ENCODE peak calls at places on chromosomes 7 and 10, in eight cellular contexts. K is hepatocyte, C is GM23338, A is PC-3, G is HCT116, Q is SK-N-SH, W is OCI-LY7, O is MM.1S. L is an unnamed sample.

GRCh38 chr10:48511855-48512191 is 93.0 kb downstream of the ARHGAP22 start:
- DNase-seq in G (no peak), K (no peak), O (no peak), Q (no peak), A (peak; percentile 12), W (peak; percentile 14), C (no peak), L (no peak)

GRCh38 chr7:31991406-31991805 is 78.8 kb downstream of the PDE1C start:
- DNase-seq in K (no peak), C (no peak), W (no peak), A (no peak), O (no peak), G (no peak), Q (no peak), L (no peak)

GRCh38 chr10:124742418-124743187 is 1.6 kb downstream of the FAM53B start:
- DNase-seq in C (peak; percentile 69), W (peak; percentile 79), A (peak; percentile 38), K (peak; percentile 47), G (no peak), Q (peak; percentile 63), O (peak; percentile 37), L (peak; percentile 80)

GRCh38 chr10:53379951-53380350 is 607.4 kb upstream of the MBL2 start:
- DNase-seq in W (no peak), K (peak; percentile 46), G (no peak), Q (no peak), A (peak; percentile 63), O (no peak), C (no peak), L (no peak)

GRCh38 chr7:16668049-16668858 is 22.3 kb downstream of the BZW2 start:
- DNase-seq in W (no peak), G (peak; percentile 91), Q (peak; percentile 54), O (no peak), K (peak; percentile 91), C (peak; percentile 40), A (peak; percentile 99), L (no peak)

GRCh38 chr10:127884501-127884900 is 8.2 kb downstream of the CLRN3 start:
- DNase-seq in W (no peak), A (no peak), K (no peak), O (no peak), G (no peak), C (no peak), Q (no peak), L (no peak)

GRCh38 chr7:2800923-2801682 is 43.0 kb downstream of the GNA12 start:
- DNase-seq in W (no peak), Q (no peak), C (no peak), K (no peak), A (peak; percentile 58), G (no peak), O (no peak), L (no peak)

GRCh38 chr7:134024729-134025128 is 102.4 kb upstream of the LRGUK start:
- DNase-seq in Q (peak; percentile 30), W (no peak), K (peak; percentile 15), O (no peak), G (no peak), A (no peak), C (no peak), L (no peak)

GRCh38 chr10:89301721-89302445 is at the start of gene IFIT2:
- DNase-seq in Q (no peak), K (peak; percentile 59), O (peak; percentile 66), G (no peak), C (peak; percentile 8), A (peak; percentile 71), W (peak; percentile 66), L (no peak)

GRCh38 chr7:47376991-47377590 is 204.8 kb downstream of the TNS3 start:
- DNase-seq in O (no peak), G (no peak), A (no peak), W (no peak), K (no peak), Q (no peak), C (no peak), L (no peak)

GRCh38 chr10:119449760-119450461 is 92.6 kb downstream of the RGS10 start:
- DNase-seq in C (no peak), Q (no peak), O (no peak), G (no peak), W (peak; percentile 45), K (no peak), A (peak; percentile 89), L (no peak)

GRCh38 chr10:31929986-31930675 is 1.5 kb upstream of the ARHGAP12 start:
- DNase-seq in O (peak; percentile 62), K (no peak), W (peak; percentile 64), C (no peak), A (no peak), Q (no peak), G (no peak), L (no peak)

GRCh38 chr7:105521027-105521730 is 892 bp downstream of the PUS7 start:
- DNase-seq in O (peak; percentile 59), K (peak; percentile 77), C (peak; percentile 53), A (peak; percentile 58), G (no peak), Q (peak; percentile 86), W (peak; percentile 51), L (peak; percentile 68)

GRCh38 chr7:5300366-5300765 is 17.6 kb downstream of the SLC29A4 start:
- DNase-seq in W (no peak), A (no peak), C (no peak), K (no peak), O (no peak), G (no peak), Q (no peak), L (no peak)

GRCh38 chr7:151412318-151412717 is 2.5 kb upstream of the WDR86 start:
- DNase-seq in A (no peak), C (no peak), O (no peak), G (no peak), K (no peak), W (no peak), Q (no peak), L (no peak)

GRCh38 chr7:151416921-151417320 is 7.1 kb upstream of the WDR86 start:
- DNase-seq in C (peak; percentile 2), G (no peak), A (no peak), W (no peak), Q (no peak), O (no peak), K (peak; percentile 33), L (no peak)

GRCh38 chr7:151413241-151413640 is 3.4 kb upstream of the WDR86 start:
- DNase-seq in C (peak; percentile 0), K (no peak), O (no peak), G (no peak), A (no peak), W (no peak), Q (no peak), L (no peak)

GRCh38 chr7:151416135-151416740 is 6.4 kb upstream of the WDR86 start:
- DNase-seq in G (no peak), W (no peak), Q (no peak), C (peak; percentile 68), A (no peak), K (no peak), O (no peak), L (no peak)

DNA sequence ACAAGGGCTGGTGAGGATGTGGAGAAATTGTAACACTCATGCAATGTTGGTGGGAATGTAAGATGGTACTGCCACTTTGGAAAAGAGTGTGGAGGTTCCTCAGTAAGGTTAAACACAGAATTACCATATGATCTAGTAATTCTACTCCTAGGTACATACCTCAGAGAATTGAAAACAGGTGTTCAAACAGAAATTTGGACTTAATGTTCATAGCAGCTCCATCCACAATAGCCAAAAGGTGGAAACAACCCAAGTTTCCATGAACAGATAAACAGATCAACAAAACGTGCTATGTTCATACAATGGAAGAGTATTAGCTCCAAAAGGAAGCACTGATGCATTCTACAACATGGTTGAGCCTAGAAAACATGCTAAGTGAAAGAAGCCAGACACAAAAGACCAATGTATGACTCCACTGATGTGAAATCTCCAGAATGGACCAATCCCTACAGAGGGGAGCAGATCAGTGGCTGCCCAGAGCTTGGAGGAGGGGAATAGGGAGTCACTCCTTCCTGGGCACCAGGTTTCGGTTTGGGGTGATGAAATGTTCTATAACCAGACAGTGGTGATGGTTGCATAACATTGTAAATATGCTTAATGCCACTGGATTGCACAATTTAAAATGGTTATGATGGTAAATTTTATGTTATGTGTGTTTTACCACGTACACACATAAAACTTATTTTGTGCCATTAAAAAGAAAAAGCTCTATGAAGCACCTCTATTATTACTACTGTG is 5.7 kb upstream of the WDR86 start:
- DNase-seq in W (no peak), Q (no peak), O (no peak), C (no peak), K (peak; percentile 38), A (no peak), G (no peak), L (no peak)
- TF ChIP-seq EZH2phosphoT487 in W (no peak), Q (no peak), O (no peak), C (no peak), K (no peak), A (no peak), G (no peak), L (no peak)

GRCh38 chr10:50417906-50418697 is 166.8 kb upstream of the ASAH2 start:
- DNase-seq in O (no peak), W (peak; percentile 69), K (peak; percentile 72), G (peak; percentile 86), A (peak; percentile 65), C (peak; percentile 84), Q (peak; percentile 76), L (peak; percentile 79)
- TF ChIP-seq CTCF in O (no peak), W (peak; percentile 25), K (no peak), G (no peak), A (no peak), C (no peak), Q (peak; percentile 13), L (peak; percentile 10)

DNA sequence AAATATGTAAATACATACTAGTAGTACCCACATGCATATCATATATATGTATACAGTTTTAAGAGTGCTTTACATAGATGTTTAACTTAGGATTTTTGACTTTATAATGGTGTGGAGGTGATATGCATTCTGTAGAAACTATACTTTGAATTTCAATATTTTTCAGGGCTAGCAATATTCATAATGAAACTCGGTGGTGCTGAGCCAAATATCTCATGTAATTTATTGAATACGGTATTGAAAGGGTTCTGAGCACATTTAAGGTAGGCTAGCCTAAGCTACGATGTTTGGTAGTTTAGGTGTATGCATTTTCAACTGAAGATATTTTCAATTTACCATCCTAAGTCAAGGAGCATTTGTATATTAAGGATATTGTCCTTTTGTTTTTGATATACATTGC is 36.0 kb downstream of the ZNRF2 start:
- DNase-seq in A (no peak), K (no peak), G (no peak), O (no peak), Q (no peak), C (no peak), W (no peak), L (no peak)
- H3K4me2 ChIP-seq in A (peak overlapping the region; percentile 27), K (no peak overlapping the region), G (no peak overlapping the region), O (peak overlapping the region; percentile 87), Q (no peak overlapping the region), C (peak overlapping the region; percentile 65), W (peak overlapping the region; percentile 99), L (peak overlapping the region; percentile 67)

DNA sequence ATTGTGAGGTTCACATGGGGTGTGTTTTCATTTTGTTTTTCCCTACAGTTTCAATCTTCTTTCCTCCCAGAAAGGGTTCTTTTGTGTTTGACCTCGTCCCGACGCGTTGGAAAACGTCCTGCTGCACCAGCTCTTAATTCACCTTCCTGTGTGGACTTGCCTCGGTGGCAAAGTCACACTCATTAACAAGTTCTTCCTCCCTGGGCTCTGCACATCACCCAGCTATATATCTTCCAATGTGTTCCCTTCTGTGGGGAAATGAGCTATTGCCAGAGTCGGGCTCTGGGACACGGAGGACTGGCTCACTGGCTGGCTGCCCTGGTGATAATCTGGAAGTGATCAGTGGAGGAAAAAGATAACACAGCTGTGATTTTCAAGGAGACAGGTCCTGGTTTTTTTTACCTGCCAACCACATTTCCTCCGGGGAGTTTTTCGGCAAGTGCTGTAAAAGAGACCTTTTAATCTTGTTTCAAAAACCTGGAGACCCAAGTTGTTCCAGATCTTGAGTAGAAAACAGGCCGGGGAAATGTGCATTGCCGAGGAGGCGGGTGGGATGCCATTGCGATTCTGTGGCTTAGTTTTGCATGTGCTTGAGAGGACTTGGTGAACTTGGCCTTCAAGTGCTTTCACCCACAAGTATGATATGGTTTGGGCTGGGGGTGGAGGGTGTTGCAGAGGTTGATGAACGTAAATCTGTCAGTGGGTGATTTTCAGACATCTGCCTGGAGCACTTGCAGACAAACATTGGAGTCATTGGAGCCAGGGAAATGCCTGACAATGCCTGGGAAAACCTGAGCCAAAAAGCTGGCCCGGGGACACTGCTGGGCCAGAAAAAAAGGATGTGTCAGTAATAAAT is 96.5 kb upstream of the CREB5 start:
- DNase-seq in W (no peak), K (no peak), Q (peak; percentile 80), A (no peak), O (no peak), G (no peak), C (no peak), L (no peak)
- TF ChIP-seq EZH2phosphoT487 in W (no peak), K (no peak), Q (no peak), A (no peak), O (no peak), G (no peak), C (no peak), L (no peak)